ENCODE peak calls at places on chromosome 7, in four cellular contexts. V, S, Q and H are unnamed samples.

GRCh38 chr7:6618621-6619020 is 3.2 kb downstream of the ZNF853 start:
- DNase-seq in V (no peak), S (no peak), Q (no peak), H (no peak)

GRCh38 chr7:30091431-30092386 is 43.1 kb upstream of the MTURN start:
- DNase-seq in V (peak), S (no peak), Q (no peak), H (no peak)

GRCh38 chr7:56686276-56686859 is 445.9 kb downstream of the ZNF479 start:
- DNase-seq in V (no peak), S (no peak), Q (no peak), H (no peak)

GRCh38 chr7:151427705-151428392 is 12.1 kb downstream of the CRYGN start:
- DNase-seq in V (no peak), S (no peak), Q (no peak), H (no peak)

GRCh38 chr7:93957767-93958166 is 36.2 kb downstream of the GNG11 start:
- DNase-seq in V (no peak), S (no peak), Q (no peak), H (no peak)

GRCh38 chr7:75878312-75878768 is 494 bp upstream of the RHBDD2 start:
- DNase-seq in V (no peak), S (no peak), Q (no peak), H (no peak)

GRCh38 chr7:144622751-144623150 is 213.1 kb downstream of the TPK1 start:
- DNase-seq in V (no peak), S (no peak), Q (no peak), H (no peak)

GRCh38 chr7:70372768-70373241 is 759.1 kb upstream of the GALNT17 start:
- DNase-seq in V (no peak), S (no peak), Q (no peak), H (no peak)

GRCh38 chr7:149823191-149823630 is 15.0 kb upstream of the ZNF862 start:
- DNase-seq in V (no peak), S (no peak), Q (peak), H (no peak)

GRCh38 chr7:47039899-47040298 is 542.0 kb downstream of the TNS3 start:
- DNase-seq in V (peak), S (no peak), Q (no peak), H (no peak)

GRCh38 chr7:7181519-7182155 is 707 bp upstream of the C1GALT1 start:
- DNase-seq in V (no peak), S (peak), Q (peak), H (peak)

GRCh38 chr7:129783097-129783919 is 169.5 kb downstream of the UBE2H start:
- DNase-seq in V (no peak), S (no peak), Q (peak), H (no peak)

GRCh38 chr7:54841772-54842707 is 83.0 kb upstream of the SEC61G start:
- DNase-seq in V (no peak), S (no peak), Q (no peak), H (no peak)

GRCh38 chr7:78620931-78621330 is 822.4 kb downstream of the PHTF2 start:
- DNase-seq in V (peak), S (no peak), Q (no peak), H (no peak)

GRCh38 chr7:37729160-37729559 is 45.6 kb downstream of the GPR141 start:
- DNase-seq in V (no peak), S (no peak), Q (no peak), H (no peak)

GRCh38 chr7:150685219-150686029 is at the start of gene GIMAP2:
- DNase-seq in V (peak), S (no peak), Q (no peak), H (no peak)

GRCh38 chr7:155378580-155378934 is 79.4 kb upstream of the EN2 start:
- DNase-seq in V (no peak), S (no peak), Q (no peak), H (no peak)

GRCh38 chr7:116138202-116138801 is 72.0 kb upstream of the TES start:
- DNase-seq in V (peak), S (no peak), Q (no peak), H (no peak)

GRCh38 chr7:116139007-116139406 is 71.3 kb upstream of the TES start:
- DNase-seq in V (peak), S (peak), Q (no peak), H (no peak)

GRCh38 chr7:116142374-116142773 is 68.0 kb upstream of the TES start:
- DNase-seq in V (no peak), S (no peak), Q (no peak), H (no peak)

GRCh38 chr7:116142850-116143249 is 67.5 kb upstream of the TES start:
- DNase-seq in V (no peak), S (no peak), Q (no peak), H (peak)

GRCh38 chr7:116139807-116140206 is 70.5 kb upstream of the TES start:
- DNase-seq in V (no peak), S (no peak), Q (no peak), H (no peak)
- H3K27ac ChIP-seq in V (no peak), S (no peak), Q (no peak), H (no peak)

GRCh38 chr7:134892963-134893362 is 93.3 kb upstream of the AGBL3 start:
- DNase-seq in V (no peak), S (no peak), Q (no peak), H (no peak)
- H3K27ac ChIP-seq in V (no peak), S (no peak), Q (peak), H (no peak)

DNA sequence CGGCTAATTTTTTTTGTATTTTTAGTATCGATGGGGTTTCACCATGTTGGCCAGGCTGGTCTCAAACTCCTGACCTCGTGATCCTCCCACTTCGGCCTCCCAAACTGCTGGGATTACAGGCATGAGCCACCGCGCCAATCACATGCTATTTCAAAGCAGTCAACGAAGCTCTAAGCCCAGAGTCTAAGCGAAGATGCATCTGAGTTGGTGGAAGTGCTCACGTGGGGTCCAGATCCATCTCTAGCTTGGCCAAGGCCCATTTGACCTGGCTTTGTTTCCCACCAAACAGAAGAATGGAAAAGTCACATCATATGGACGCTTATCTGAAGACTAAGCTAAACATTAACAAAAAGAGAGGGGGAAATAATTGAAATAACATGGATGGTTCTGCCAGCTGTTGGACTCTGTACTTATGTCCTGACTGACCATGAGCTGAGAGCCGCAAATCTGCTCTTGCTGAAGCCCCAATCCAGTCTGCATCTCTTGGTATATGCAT is 3.8 kb upstream of the GTF2I start:
- DNase-seq in V (no peak), S (no peak), Q (no peak), H (no peak)
- H3K27ac ChIP-seq in V (no peak), S (no peak), Q (no peak), H (no peak)

DNA sequence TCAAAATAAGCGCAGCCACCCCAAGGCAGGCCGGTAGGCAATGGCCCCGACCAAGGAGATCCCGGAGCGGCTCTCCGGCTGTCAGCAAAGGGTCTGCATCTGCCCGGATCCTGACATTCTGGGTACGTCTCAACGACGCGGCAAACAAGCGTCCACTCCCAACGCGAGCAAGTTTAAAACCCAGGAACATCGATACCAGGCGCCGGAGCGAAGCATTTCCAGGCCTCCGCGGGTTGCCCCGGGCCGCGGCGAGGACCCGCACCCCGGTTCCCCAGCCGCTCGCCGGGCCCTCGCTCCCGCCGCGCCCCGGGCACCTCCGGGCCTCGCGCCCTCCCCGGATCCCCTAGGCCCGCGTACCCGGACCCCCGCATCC is 456 bp downstream of the URGCP start:
- DNase-seq in V (peak), S (peak), Q (peak), H (no peak)
- H3K27ac ChIP-seq in V (peak), S (peak), Q (peak), H (peak)

GRCh38 chr7:40213291-40213690 is 78.5 kb downstream of the SUGCT start:
- DNase-seq in V (no peak), S (no peak), Q (no peak), H (no peak)
- H3K27ac ChIP-seq in V (no peak), S (no peak), Q (no peak), H (no peak)

DNA sequence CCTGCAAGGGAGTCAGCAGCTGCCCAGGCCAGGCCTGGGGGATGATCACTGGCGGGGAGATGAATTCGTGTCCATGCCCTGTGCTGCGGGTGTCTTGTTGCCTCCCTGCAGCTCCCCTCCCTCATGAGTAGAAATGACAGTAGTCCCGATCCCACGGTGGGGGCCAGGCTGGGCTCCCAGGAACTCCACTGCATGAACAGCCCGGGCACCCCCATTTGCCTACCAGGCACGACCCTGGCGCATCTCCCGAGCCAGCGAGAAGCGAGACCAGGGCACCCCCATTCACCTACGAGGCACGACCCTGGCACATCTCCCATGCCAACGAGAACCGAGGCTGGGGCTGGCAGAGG is 246.5 kb downstream of the ELFN1 start:
- DNase-seq in V (no peak), S (no peak), Q (peak), H (no peak)
- H3K27ac ChIP-seq in V (no peak), S (no peak), Q (no peak), H (no peak)